ENCODE peak calls at places on chromosomes 4 and X, in nine cellular contexts. W is thoracic aorta, P is SK-N-SH, E is ovary, X is tibial artery, U is fibroblast of lung, V is body of pancreas, S is Peyer's patch, C is IMR-90. Z is an unnamed sample.

GRCh38 chr4:140052050-140052449 is 101.9 kb downstream of the MAML3 start:
- DNase-seq in W (no peak), P (no peak), E (peak; percentile 48), X (no peak), U (peak; percentile 39), V (peak; percentile 41), S (no peak), C (peak; percentile 51), Z (no peak)

GRCh38 chr4:2266181-2266580 is 4.3 kb upstream of the MXD4 start:
- DNase-seq in W (no peak), P (peak; percentile 48), E (peak; percentile 79), X (peak; percentile 89), U (peak; percentile 40), V (peak; percentile 39), S (no peak), C (no peak), Z (peak; percentile 76)

GRCh38 chr4:16952462-16952871 is 54.0 kb upstream of the LDB2 start:
- DNase-seq in W (no peak), P (peak; percentile 30), E (no peak), X (no peak), U (peak; percentile 55), V (no peak), S (no peak), C (no peak), Z (no peak)

GRCh38 chrX:49192722-49193328 is 6.7 kb upstream of the PRICKLE3 start:
- DNase-seq in W (no peak), P (no peak), E (no peak), X (no peak), U (peak; percentile 16), V (peak; percentile 28), S (no peak), C (peak; percentile 25), Z (no peak)

GRCh38 chr4:108272046-108272445 is 103.3 kb upstream of the LEF1 start:
- DNase-seq in W (no peak), P (no peak), E (no peak), X (no peak), U (no peak), V (no peak), S (no peak), C (peak; percentile 5), Z (no peak)

GRCh38 chrX:116961872-116962582 is 499.3 kb upstream of the CT83 start:
- DNase-seq in W (no peak), P (peak; percentile 1), E (no peak), X (no peak), U (no peak), V (no peak), S (no peak), C (no peak), Z (no peak)

GRCh38 chr4:77922158-77923094 is 59.8 kb downstream of the MRPL1 start:
- DNase-seq in W (no peak), P (no peak), E (no peak), X (no peak), U (peak; percentile 67), V (no peak), S (no peak), C (peak; percentile 83), Z (no peak)

GRCh38 chr4:40292313-40292759 is 42.8 kb upstream of the CHRNA9 start:
- DNase-seq in W (no peak), P (no peak), E (no peak), X (no peak), U (peak; percentile 17), V (no peak), S (no peak), C (peak; percentile 12), Z (no peak)

GRCh38 chr4:30865676-30866075 is 145.5 kb downstream of the PCDH7 start:
- DNase-seq in W (no peak), P (no peak), E (no peak), X (no peak), U (peak; percentile 61), V (no peak), S (no peak), C (peak; percentile 54), Z (no peak)

GRCh38 chr4:148116264-148116663 is 325.9 kb downstream of the NR3C2 start:
- DNase-seq in W (no peak), P (no peak), E (no peak), X (no peak), U (peak; percentile 71), V (no peak), S (no peak), C (peak; percentile 79), Z (no peak)

GRCh38 chrX:14409341-14409740 is 120.0 kb upstream of the GLRA2 start:
- DNase-seq in W (no peak), P (no peak), E (no peak), X (no peak), U (no peak), V (no peak), S (no peak), C (no peak), Z (no peak)

GRCh38 chrX:86137071-86137470 is 11.2 kb upstream of the DACH2 start:
- DNase-seq in W (no peak), P (no peak), E (no peak), X (no peak), U (peak; percentile 3), V (no peak), S (no peak), C (peak; percentile 74), Z (no peak)

GRCh38 chr4:87235020-87235671 is 14.7 kb upstream of the KLHL8 start:
- DNase-seq in W (no peak), P (no peak), E (no peak), X (no peak), U (peak; percentile 39), V (no peak), S (no peak), C (peak; percentile 62), Z (no peak)

DNA sequence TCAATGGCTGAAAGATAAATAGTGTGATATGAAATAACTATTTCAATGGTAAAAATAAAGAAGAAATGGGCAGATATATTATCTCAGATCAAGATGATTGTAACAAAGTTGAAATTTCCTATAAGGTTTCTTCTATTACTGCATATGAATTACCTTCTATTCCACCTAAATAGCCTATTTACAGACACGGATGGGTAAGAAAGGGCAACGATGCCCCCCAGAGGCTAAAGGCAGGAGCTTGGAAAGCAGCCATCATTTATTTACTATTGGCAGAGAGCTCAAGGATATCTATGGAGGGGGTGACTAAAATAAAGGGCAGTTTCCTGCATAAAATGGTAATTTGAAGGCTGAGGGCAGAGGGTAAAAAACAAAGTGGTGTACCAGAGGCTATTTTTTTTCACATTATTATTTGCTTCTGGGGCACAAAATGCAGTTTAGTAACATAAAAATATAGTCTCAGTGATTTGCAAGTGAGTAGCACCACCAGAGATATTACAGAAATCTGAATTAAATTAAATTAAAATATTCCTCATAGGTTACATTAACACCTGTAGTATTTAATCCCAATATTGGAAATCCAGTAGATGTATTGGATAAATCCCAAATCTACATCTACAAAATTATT is 123.1 kb downstream of the BTC start:
- DNase-seq in W (no peak), P (peak; percentile 7), E (no peak), X (no peak), U (peak; percentile 55), V (peak; percentile 17), S (no peak), C (peak; percentile 64), Z (no peak)
- H3K27ac ChIP-seq in W (no peak overlapping the region), P (no peak overlapping the region), E (no peak overlapping the region), X (no peak overlapping the region), U (no peak overlapping the region), V (no peak overlapping the region), S (no peak overlapping the region), C (no peak overlapping the region), Z (no peak overlapping the region)

DNA sequence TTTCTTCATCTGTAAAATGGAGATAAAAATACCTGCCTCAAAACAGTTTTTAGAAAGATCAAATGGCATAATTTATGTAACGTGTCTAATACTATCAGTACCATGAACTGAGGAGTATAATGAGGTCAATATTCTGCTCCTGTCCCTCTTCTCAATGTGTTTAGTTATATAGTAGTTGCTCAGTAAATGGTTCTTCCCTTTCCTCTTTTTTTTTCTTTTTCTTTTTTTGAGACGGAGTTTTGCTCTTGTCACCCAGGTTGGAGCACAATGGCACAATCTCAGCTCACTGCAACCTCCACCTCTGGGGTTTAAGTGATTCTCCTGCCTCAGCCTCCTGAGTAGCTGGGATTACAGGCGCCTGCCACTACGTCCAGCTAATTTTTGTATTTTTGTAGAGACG is 1.3 kb downstream of the YIPF6 start:
- DNase-seq in W (no peak), P (no peak), E (no peak), X (no peak), U (no peak), V (no peak), S (no peak), C (no peak), Z (no peak)
- H3K4me3 ChIP-seq in W (peak overlapping the region; percentile 88), P (peak overlapping the region; percentile 98), E (no peak overlapping the region), X (peak overlapping the region; percentile 75), U (no peak overlapping the region), V (no peak overlapping the region), S (peak overlapping the region; percentile 69), C (no peak overlapping the region), Z (no peak overlapping the region)

GRCh38 chr4:118969359-118969758 is 80.7 kb downstream of the SYNPO2 start:
- DNase-seq in W (peak; percentile 34), P (peak; percentile 61), E (peak; percentile 67), X (peak; percentile 90), U (peak; percentile 68), V (peak; percentile 54), S (no peak), C (peak; percentile 82), Z (peak; percentile 74)
- TF ChIP-seq CTCF in W (peak; percentile 51), P (peak; percentile 90), E (peak; percentile 81), X (peak; percentile 65), U (peak; percentile 83), V (no peak), S (peak; percentile 77), C (peak; percentile 86), Z (no peak)

GRCh38 chrX:72269671-72270251 is 7.3 kb downstream of the RPS4X start:
- DNase-seq in W (peak; percentile 2), P (no peak), E (no peak), X (no peak), U (peak; percentile 76), V (no peak), S (no peak), C (peak; percentile 83), Z (no peak)

GRCh38 chrX:72271812-72272211 is 5.2 kb downstream of the RPS4X start:
- DNase-seq in W (no peak), P (no peak), E (no peak), X (no peak), U (no peak), V (no peak), S (no peak), C (no peak), Z (no peak)

GRCh38 chrX:72268601-72269365 is 8.3 kb downstream of the RPS4X start:
- DNase-seq in W (no peak), P (no peak), E (no peak), X (no peak), U (peak; percentile 69), V (no peak), S (no peak), C (peak; percentile 92), Z (no peak)

GRCh38 chrX:72271091-72271490 is 6.0 kb downstream of the RPS4X start:
- DNase-seq in W (no peak), P (no peak), E (no peak), X (no peak), U (no peak), V (no peak), S (no peak), C (no peak), Z (no peak)

DNA sequence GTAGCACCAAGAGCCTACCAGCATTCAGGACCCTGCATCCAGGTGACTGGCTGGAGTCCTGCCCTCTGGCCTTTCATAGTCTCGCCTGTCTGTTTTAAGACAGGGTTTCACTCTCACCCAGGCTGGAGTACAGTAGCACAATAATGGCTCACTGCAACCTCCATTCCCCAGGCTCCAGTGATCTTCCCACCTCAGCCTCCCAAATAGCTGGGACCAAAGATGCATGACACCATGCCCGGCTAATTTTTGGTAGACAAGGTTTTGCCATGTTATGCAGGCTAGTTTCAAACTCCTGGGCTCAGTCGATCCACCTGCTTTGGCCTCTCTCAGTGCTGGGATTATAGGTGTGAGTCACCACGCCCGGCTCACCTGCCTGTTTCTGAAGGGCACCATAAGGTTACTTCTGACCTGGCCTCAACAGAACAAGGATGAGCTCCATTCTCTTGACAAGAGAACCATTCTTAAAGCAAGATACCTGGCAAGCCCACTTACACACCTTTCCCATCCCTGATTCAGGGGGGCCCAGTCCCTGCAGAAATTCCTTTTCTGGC is 6.7 kb downstream of the RPS4X start:
- DNase-seq in W (no peak), P (no peak), E (no peak), X (no peak), U (no peak), V (no peak), S (no peak), C (no peak), Z (no peak)
- H3K27ac ChIP-seq in W (peak overlapping the region; percentile 34), P (peak overlapping the region; percentile 88), E (no peak overlapping the region), X (no peak overlapping the region), U (peak overlapping the region; percentile 46), V (no peak overlapping the region), S (no peak overlapping the region), C (peak overlapping the region; percentile 38), Z (no peak overlapping the region)